ENCODE peak calls at places on chromosomes 16 and 17, in four cellular contexts. X, H, Q and E are unnamed samples.

GRCh38 chr16:73000020-73000906 is 47.7 kb downstream of the ZFHX3 start:
- DNase-seq in X (peak), H (no peak), Q (peak), E (no peak)

GRCh38 chr16:69848635-69849545 is 86.8 kb downstream of the WWP2 start:
- DNase-seq in X (peak), H (no peak), Q (peak), E (no peak)

GRCh38 chr17:77502626-77503292 is 362.0 kb downstream of the SEC14L1 start:
- DNase-seq in X (no peak), H (no peak), Q (no peak), E (no peak)

GRCh38 chr16:67447508-67448076 is 16.7 kb downstream of the HSD11B2 start:
- DNase-seq in X (peak), H (no peak), Q (no peak), E (peak)

GRCh38 chr16:14223632-14224031 is 152.5 kb downstream of the MRTFB start:
- DNase-seq in X (no peak), H (no peak), Q (no peak), E (no peak)

GRCh38 chr17:57662644-57663308 is 82.3 kb downstream of the CCDC182 start:
- DNase-seq in X (peak), H (peak), Q (peak), E (peak)

GRCh38 chr16:35626051-35626450 is 2166.6 kb downstream of the TP53TG3F start:
- DNase-seq in X (no peak), H (no peak), Q (no peak), E (no peak)

GRCh38 chr16:1871974-1872635 is at the start of gene MEIOB:
- DNase-seq in X (peak), H (no peak), Q (no peak), E (peak)

GRCh38 chr16:4924593-4925378 is 12.2 kb downstream of the PPL start:
- DNase-seq in X (no peak), H (no peak), Q (no peak), E (no peak)

GRCh38 chr17:17164156-17164555 is 42.0 kb downstream of the PLD6 start:
- DNase-seq in X (no peak), H (no peak), Q (no peak), E (no peak)

GRCh38 chr17:59643159-59643857 is 23.6 kb downstream of the CLTC start:
- DNase-seq in X (peak), H (no peak), Q (no peak), E (no peak)

GRCh38 chr17:72403713-72404209 is 282.9 kb downstream of the SOX9 start:
- DNase-seq in X (no peak), H (no peak), Q (no peak), E (no peak)

GRCh38 chr17:29546834-29547233 is 20.0 kb downstream of the ABHD15 start:
- DNase-seq in X (no peak), H (no peak), Q (no peak), E (no peak)

GRCh38 chr16:81335669-81336068 is 20.9 kb downstream of the GAN start:
- DNase-seq in X (no peak), H (no peak), Q (no peak), E (peak)

GRCh38 chr16:77868478-77868877 is 80.1 kb downstream of the VAT1L start:
- DNase-seq in X (no peak), H (no peak), Q (no peak), E (peak)

GRCh38 chr16:71867934-71868333 is 16.0 kb downstream of the ZNF821 start:
- DNase-seq in X (no peak), H (peak), Q (no peak), E (no peak)

GRCh38 chr17:62994931-62995330 is 28.9 kb downstream of the TANC2 start:
- DNase-seq in X (no peak), H (no peak), Q (no peak), E (no peak)

GRCh38 chr17:65143899-65144590 is 6.9 kb downstream of the RGS9 start:
- DNase-seq in X (no peak), H (no peak), Q (peak), E (no peak)

GRCh38 chr17:76248013-76248782 is 7.9 kb upstream of the RNF157 start:
- DNase-seq in X (no peak), H (no peak), Q (no peak), E (no peak)

GRCh38 chr17:57921342-57921741 is 33.9 kb downstream of the CUEDC1 start:
- DNase-seq in X (peak), H (no peak), Q (peak), E (no peak)

GRCh38 chr16:59527206-59527997 is 793.3 kb upstream of the GOT2 start:
- DNase-seq in X (peak), H (no peak), Q (no peak), E (no peak)

GRCh38 chr17:37671813-37672544 is 28.7 kb upstream of the DDX52 start:
- DNase-seq in X (peak), H (no peak), Q (no peak), E (no peak)